ENCODE peak calls at places on chromosomes 7 and 10, in seven cellular contexts. Y, A, S, F, U, Z and P are unnamed samples.
A peak's percentile ranks its signal among the peaks of the same experiment; 100 is the strongest.

GRCh38 chr10:32957341-32958084 is 517 bp downstream of the ITGB1 start:
- DNase-seq in Y (peak; percentile 55), A (no peak), S (peak; percentile 54), F (peak; percentile 66), U (no peak), Z (peak; percentile 74), P (no peak)

GRCh38 chr10:132395704-132396494 is 1.1 kb upstream of the PWWP2B start:
- DNase-seq in Y (peak; percentile 71), A (no peak), S (peak; percentile 83), F (peak; percentile 87), U (no peak), Z (peak; percentile 88), P (no peak)

GRCh38 chr10:102604379-102604960 is 39.8 kb upstream of the TRIM8 start:
- DNase-seq in Y (no peak), A (peak; percentile 89), S (no peak), F (no peak), U (no peak), Z (no peak), P (no peak)

GRCh38 chr10:42864575-42864974 is 82.0 kb downstream of the BMS1 start:
- DNase-seq in Y (no peak), A (no peak), S (no peak), F (no peak), U (no peak), Z (no peak), P (no peak)

GRCh38 chr10:34045571-34046190 is 711.2 kb upstream of the NRP1 start:
- DNase-seq in Y (no peak), A (peak; percentile 80), S (no peak), F (no peak), U (no peak), Z (no peak), P (no peak)

GRCh38 chr7:35588647-35589046 is 106.3 kb downstream of the HERPUD2 start:
- DNase-seq in Y (no peak), A (no peak), S (no peak), F (no peak), U (no peak), Z (no peak), P (no peak)

GRCh38 chr7:114722562-114722961 is 199.3 kb upstream of the MDFIC start:
- DNase-seq in Y (no peak), A (no peak), S (no peak), F (no peak), U (no peak), Z (no peak), P (no peak)

GRCh38 chr10:13924020-13924725 is 337.4 kb downstream of the PRPF18 start:
- DNase-seq in Y (no peak), A (peak; percentile 95), S (no peak), F (no peak), U (no peak), Z (no peak), P (no peak)

GRCh38 chr7:139011373-139011772 is 24.5 kb downstream of the ZC3HAV1L start:
- DNase-seq in Y (no peak), A (no peak), S (no peak), F (no peak), U (no peak), Z (no peak), P (no peak)

GRCh38 chr10:12875100-12875499 is 126.4 kb downstream of the CCDC3 start:
- DNase-seq in Y (no peak), A (peak; percentile 44), S (no peak), F (peak; percentile 11), U (no peak), Z (no peak), P (no peak)

GRCh38 chr10:132702601-132703304 is 83.2 kb downstream of the NKX6-2 start:
- DNase-seq in Y (no peak), A (no peak), S (no peak), F (peak; percentile 8), U (no peak), Z (no peak), P (no peak)

GRCh38 chr7:106736508-106737201 is 75.7 kb upstream of the CCDC71L start:
- DNase-seq in Y (peak; percentile 41), A (peak; percentile 63), S (peak; percentile 41), F (peak; percentile 45), U (peak; percentile 68), Z (no peak), P (peak; percentile 63)

GRCh38 chr10:794382-794956 is 105.0 kb upstream of the DIP2C start:
- DNase-seq in Y (no peak), A (no peak), S (no peak), F (peak; percentile 4), U (no peak), Z (no peak), P (no peak)

GRCh38 chr7:54985405-54986360 is 33.1 kb upstream of the EGFR start:
- DNase-seq in Y (no peak), A (peak; percentile 87), S (no peak), F (no peak), U (no peak), Z (no peak), P (no peak)

GRCh38 chr7:70383947-70384475 is 747.9 kb upstream of the GALNT17 start:
- DNase-seq in Y (no peak), A (no peak), S (no peak), F (no peak), U (no peak), Z (no peak), P (no peak)

GRCh38 chr10:71443676-71444075 is 47.0 kb downstream of the CDH23 start:
- DNase-seq in Y (no peak), A (no peak), S (no peak), F (no peak), U (no peak), Z (no peak), P (no peak)

GRCh38 chr7:127782550-127783266 is 130.7 kb downstream of the SND1 start:
- DNase-seq in Y (no peak), A (peak; percentile 24), S (no peak), F (no peak), U (no peak), Z (no peak), P (no peak)

GRCh38 chr7:85237721-85238120 is 50.9 kb upstream of the SEMA3D start:
- DNase-seq in Y (no peak), A (peak; percentile 82), S (no peak), F (no peak), U (no peak), Z (no peak), P (no peak)

GRCh38 chr7:97002555-97003261 is 2.6 kb upstream of the DLX6 start:
- DNase-seq in Y (no peak), A (no peak), S (no peak), F (no peak), U (no peak), Z (no peak), P (no peak)

GRCh38 chr10:103558916-103559315 is 65.4 kb downstream of the NEURL1 start:
- DNase-seq in Y (no peak), A (no peak), S (no peak), F (no peak), U (no peak), Z (no peak), P (no peak)

GRCh38 chr10:49679480-49679893 is at the start of gene C10orf53:
- DNase-seq in Y (no peak), A (peak; percentile 12), S (peak; percentile 43), F (peak; percentile 26), U (no peak), Z (no peak), P (peak; percentile 41)

GRCh38 chr10:35027567-35027966 is 62.6 kb downstream of the CUL2 start:
- DNase-seq in Y (no peak), A (peak; percentile 23), S (no peak), F (no peak), U (no peak), Z (no peak), P (no peak)

GRCh38 chr7:141288626-141289025 is 214.8 kb downstream of the TMEM178B start:
- DNase-seq in Y (no peak), A (no peak), S (no peak), F (no peak), U (no peak), Z (no peak), P (no peak)

GRCh38 chr10:43683451-43684197 is 34.9 kb upstream of the ZNF32 start:
- DNase-seq in Y (no peak), A (peak; percentile 27), S (no peak), F (no peak), U (peak; percentile 8), Z (no peak), P (no peak)

GRCh38 chr10:79445217-79445707 is at the start of gene ZCCHC24:
- DNase-seq in Y (peak; percentile 65), A (no peak), S (peak; percentile 56), F (peak; percentile 72), U (no peak), Z (no peak), P (no peak)

GRCh38 chr10:59011972-59012632 is 164.3 kb upstream of the PHYHIPL start:
- DNase-seq in Y (no peak), A (no peak), S (no peak), F (no peak), U (no peak), Z (no peak), P (no peak)

GRCh38 chr7:100827330-100828226 is at the start of gene EPHB4:
- DNase-seq in Y (peak; percentile 80), A (peak; percentile 80), S (peak; percentile 93), F (peak; percentile 88), U (no peak), Z (peak; percentile 92), P (no peak)

GRCh38 chr7:54330216-54330800 is 211.9 kb upstream of the VSTM2A start:
- DNase-seq in Y (no peak), A (no peak), S (no peak), F (no peak), U (no peak), Z (no peak), P (no peak)

GRCh38 chr7:43905954-43906326 is 456 bp downstream of the URGCP start:
- DNase-seq in Y (no peak), A (peak; percentile 41), S (peak; percentile 38), F (peak; percentile 29), U (peak; percentile 16), Z (peak; percentile 64), P (no peak)

GRCh38 chr10:62912086-62912485 is 95.9 kb upstream of the EGR2 start:
- DNase-seq in Y (no peak), A (no peak), S (no peak), F (no peak), U (no peak), Z (no peak), P (no peak)
- H3K27me3 ChIP-seq in Y (no peaks in the 10 kb centered on the region), A (peaks cover 7% of the 10 kb centered on the region), S (peaks cover 2% of the 10 kb centered on the region), F (no peaks in the 10 kb centered on the region), U (no peaks in the 10 kb centered on the region), Z (no peaks in the 10 kb centered on the region), P (no peaks in the 10 kb centered on the region)

GRCh38 chr7:1274876-1275684 is 42.4 kb downstream of the UNCX start:
- DNase-seq in Y (no peak), A (no peak), S (no peak), F (no peak), U (no peak), Z (no peak), P (no peak)
- H3K4me1 ChIP-seq in Y (no peaks in the 10 kb centered on the region), A (no peaks in the 10 kb centered on the region), S (no peaks in the 10 kb centered on the region), F (no peaks in the 10 kb centered on the region), U (no peaks in the 10 kb centered on the region), Z (no peaks in the 10 kb centered on the region), P (peaks cover 1% of the 10 kb centered on the region)

GRCh38 chr7:22343071-22343470 is 13.9 kb downstream of the RAPGEF5 start:
- DNase-seq in Y (no peak), A (no peak), S (no peak), F (no peak), U (no peak), Z (no peak), P (no peak)
- H3K4me3 ChIP-seq in Y (no peak overlapping the region), A (no peak overlapping the region), S (no peak overlapping the region), F (no peak overlapping the region), U (no peak overlapping the region), Z (no peak overlapping the region), P (no peak overlapping the region)

DNA sequence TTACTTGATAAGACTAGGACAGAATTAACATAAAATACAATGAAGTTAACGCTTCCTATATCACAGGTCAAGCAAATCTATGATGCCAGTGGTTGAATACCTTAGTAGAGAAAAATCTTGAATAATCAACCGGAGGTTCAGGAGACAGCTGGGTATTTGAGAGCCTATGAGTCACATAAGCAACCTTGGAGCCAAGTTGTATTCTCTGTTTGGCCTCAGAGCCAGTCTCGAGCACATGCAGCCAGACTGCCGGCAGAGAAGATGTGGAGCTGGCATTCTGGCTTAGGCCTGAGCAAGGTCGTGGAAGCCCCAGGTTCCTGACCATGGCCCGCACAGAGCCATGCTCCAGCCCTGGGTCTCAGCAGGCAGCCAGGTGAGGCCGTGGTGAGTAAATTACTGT is 90.3 kb downstream of the FAM204A start:
- DNase-seq in Y (no peak), A (peak; percentile 4), S (no peak), F (no peak), U (no peak), Z (no peak), P (no peak)
- H3K27me3 ChIP-seq in Y (no peaks in the 10 kb centered on the region), A (peaks cover 3% of the 10 kb centered on the region), S (no peaks in the 10 kb centered on the region), F (no peaks in the 10 kb centered on the region), U (peaks cover 12% of the 10 kb centered on the region), Z (no peaks in the 10 kb centered on the region), P (peaks cover 7% of the 10 kb centered on the region)